ENCODE peak calls at places on chromosomes 2 and 18, in four cellular contexts. D, T, Q and H are unnamed samples.

GRCh38 chr18:78717051-78717765 is 262.4 kb upstream of the SALL3 start:
- DNase-seq in T (no peak), Q (peak; percentile 31), D (no peak), H (no peak)

GRCh38 chr2:191247381-191248057 is 2.3 kb downstream of the MYO1B start:
- DNase-seq in T (peak; percentile 42), D (no peak), Q (no peak), H (no peak)

GRCh38 chr2:188577231-188577630 is 285.6 kb downstream of the GULP1 start:
- DNase-seq in T (no peak), Q (no peak), D (no peak), H (no peak)

GRCh38 chr2:201532686-201533304 is 81.3 kb downstream of the STRADB start:
- DNase-seq in D (no peak), Q (no peak), T (no peak), H (no peak)

GRCh38 chr2:8431446-8432125 is 250.3 kb upstream of the ID2 start:
- DNase-seq in D (no peak), T (no peak), Q (no peak), H (no peak)

GRCh38 chr2:216151313-216152030 is 42.3 kb downstream of the XRCC5 start:
- DNase-seq in D (no peak), Q (no peak), T (no peak), H (no peak)

GRCh38 chr2:443211-443610 is 155.3 kb upstream of the ALKAL2 start:
- DNase-seq in D (no peak), T (no peak), Q (no peak), H (no peak)

GRCh38 chr2:196987654-196988364 is 61.3 kb upstream of the PGAP1 start:
- DNase-seq in Q (no peak), T (peak; percentile 23), D (no peak), H (peak; percentile 34)

GRCh38 chr18:28045176-28045810 is 131.6 kb downstream of the CDH2 start:
- DNase-seq in D (no peak), T (no peak), Q (no peak), H (no peak)

GRCh38 chr2:120469486-120469885 is 123.5 kb downstream of the INHBB start:
- DNase-seq in T (no peak), D (peak; percentile 69), Q (no peak), H (no peak)

GRCh38 chr18:77478619-77479018 is 229.0 kb downstream of the GALR1 start:
- DNase-seq in D (no peak), Q (no peak), T (peak; percentile 39), H (peak; percentile 87)

GRCh38 chr2:128691526-128691925 is 372.9 kb upstream of the HS6ST1 start:
- DNase-seq in T (no peak), Q (no peak), D (no peak), H (peak; percentile 32)

GRCh38 chr2:120709608-120710041 is 26.0 kb upstream of the GLI2 start:
- DNase-seq in D (no peak), Q (no peak), T (no peak), H (no peak)

GRCh38 chr2:162196611-162197010 is 44.6 kb upstream of the GCG start:
- DNase-seq in T (no peak), D (no peak), Q (no peak), H (no peak)

GRCh38 chr2:96430394-96430988 is 74.7 kb downstream of the NEURL3 start:
- DNase-seq in Q (no peak), D (no peak), T (no peak), H (no peak)

GRCh38 chr2:234967874-234968208 is 16.0 kb downstream of the SH3BP4 start:
- DNase-seq in T (no peak), Q (no peak), D (no peak), H (no peak)

GRCh38 chr2:75548036-75548573 is 12.6 kb downstream of the EVA1A start:
- DNase-seq in Q (no peak), T (no peak), D (no peak), H (peak; percentile 60)

GRCh38 chr2:18118703-18119102 is 240.2 kb downstream of the KCNS3 start:
- DNase-seq in T (no peak), Q (no peak), D (no peak), H (no peak)

GRCh38 chr2:182761903-182762302 is 45.8 kb downstream of the DNAJC10 start:
- DNase-seq in T (peak; percentile 24), Q (no peak), D (peak; percentile 25), H (no peak)

GRCh38 chr18:61926532-61926931 is 33.7 kb upstream of the RNF152 start:
- DNase-seq in Q (no peak), T (no peak), D (no peak), H (no peak)

GRCh38 chr18:45359275-45360009 is 255.8 kb upstream of the SLC14A2 start:
- DNase-seq in T (no peak), D (no peak), Q (no peak), H (no peak)

GRCh38 chr2:219073413-219074129 is 12.8 kb upstream of the IHH start:
- DNase-seq in T (no peak), Q (no peak), D (no peak), H (no peak)

GRCh38 chr2:237324446-237325236 is 89.3 kb downstream of the COL6A3 start:
- DNase-seq in Q (no peak), T (peak; percentile 48), D (no peak), H (no peak)

GRCh38 chr2:8893474-8893873 is 56.1 kb upstream of the KIDINS220 start:
- DNase-seq in T (no peak), Q (no peak), D (no peak), H (peak; percentile 7)

GRCh38 chr2:149169653-149170052 is 131.2 kb downstream of the LYPD6B start:
- DNase-seq in T (no peak), Q (no peak), D (no peak), H (no peak)

GRCh38 chr2:120267348-120267747 is 14.7 kb downstream of the RALB start:
- DNase-seq in T (no peak), Q (no peak), D (no peak), H (no peak)

GRCh38 chr2:112811841-112812306 is 24.7 kb downstream of the IL1B start:
- DNase-seq in D (no peak), Q (no peak), T (no peak), H (no peak)

GRCh38 chr2:131425191-131426021 is 50.5 kb upstream of the TUBA3D start:
- DNase-seq in D (no peak), Q (no peak), T (no peak), H (no peak)

DNA sequence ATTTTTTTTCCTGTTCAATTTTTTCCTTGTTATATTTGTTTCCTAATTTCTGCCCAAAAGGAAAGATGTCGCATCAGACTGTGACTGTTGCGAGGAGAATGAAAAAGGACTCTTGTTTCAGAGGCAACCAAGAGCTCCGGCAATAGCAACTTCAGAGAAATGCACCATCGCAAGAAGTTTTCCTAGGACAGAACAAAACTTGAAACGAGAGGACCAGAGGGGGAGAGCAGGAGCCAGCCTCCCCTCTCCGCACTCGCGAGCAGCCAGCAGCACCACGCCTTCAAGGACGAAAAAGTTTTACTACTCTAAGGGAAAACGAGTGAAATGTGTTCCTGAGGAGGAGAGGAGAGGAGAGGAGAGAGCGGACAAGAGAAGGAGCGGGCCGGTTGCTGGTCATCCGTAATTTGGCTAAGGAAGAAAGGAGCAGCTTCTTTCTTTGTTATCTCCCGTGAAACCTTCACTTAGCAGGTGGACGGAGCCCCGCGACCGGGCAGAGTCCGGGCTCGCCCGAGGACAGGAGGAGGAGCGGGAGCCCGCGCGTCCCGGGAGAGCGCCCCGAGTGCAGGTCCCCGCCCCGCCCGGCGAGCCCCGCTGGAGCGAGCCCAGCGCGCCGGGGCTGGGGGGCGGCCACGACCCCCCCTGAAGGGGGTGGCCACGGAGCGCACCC is 725 bp downstream of the POU3F3 start:
- DNase-seq in D (no peak), Q (no peak), T (no peak), H (no peak)
- H3K4me3 ChIP-seq in D (no peak overlapping the region), Q (peak overlapping the region; percentile 46), T (no peak overlapping the region), H (peak overlapping the region; percentile 7)

DNA sequence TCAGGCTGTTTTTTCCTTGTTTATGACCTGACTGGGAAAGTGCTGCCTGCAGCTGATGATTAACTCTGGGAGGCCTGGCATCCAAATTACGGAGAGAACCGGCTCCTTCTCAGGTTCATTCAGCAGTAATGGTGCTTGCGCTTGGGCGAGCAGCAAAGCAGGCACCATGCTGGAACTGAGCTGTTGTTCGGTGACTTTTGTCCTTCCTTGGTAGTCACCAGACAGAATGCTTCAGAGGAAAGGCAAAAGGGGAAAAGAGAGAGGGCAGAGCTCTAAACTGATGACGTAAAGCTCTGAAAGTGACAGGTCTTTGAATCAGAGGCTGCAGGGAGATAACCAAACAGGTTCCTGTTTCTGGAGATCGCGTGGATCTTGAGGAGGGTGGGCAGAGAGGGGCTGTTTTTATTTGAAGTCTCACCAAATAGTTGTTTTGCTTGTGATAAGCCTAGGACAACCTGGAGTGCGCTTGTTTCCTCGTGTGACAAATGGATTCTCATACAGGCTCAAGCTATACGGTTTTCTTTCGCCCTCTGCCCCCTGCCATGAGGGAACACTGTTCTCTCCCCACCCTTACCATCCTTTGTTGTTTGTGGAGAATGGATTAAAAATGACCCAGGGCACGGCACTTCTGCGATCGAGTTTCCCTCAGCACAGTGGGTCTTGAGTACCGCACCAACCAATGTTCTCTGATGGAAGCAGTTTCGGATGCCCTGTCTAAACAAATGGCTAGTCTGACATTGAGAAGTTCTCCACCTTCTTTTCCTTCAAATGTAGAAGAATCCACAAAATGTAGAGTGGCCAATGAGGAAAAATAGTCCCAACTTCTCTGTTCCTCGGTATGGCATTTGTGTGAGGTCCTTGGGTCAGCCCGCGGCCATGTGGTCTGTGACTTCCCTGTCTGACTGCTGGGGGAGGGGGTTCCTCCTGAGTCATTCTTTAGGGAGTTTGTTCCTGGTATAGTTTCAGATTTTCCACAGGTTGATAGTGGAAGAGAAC is 1.3 kb downstream of the RASGRP3 start:
- DNase-seq in T (no peak), Q (no peak), D (no peak), H (no peak)
- TF ChIP-seq POLR2A in T (no peak), Q (no peak), D (no peak), H (no peak)

DNA sequence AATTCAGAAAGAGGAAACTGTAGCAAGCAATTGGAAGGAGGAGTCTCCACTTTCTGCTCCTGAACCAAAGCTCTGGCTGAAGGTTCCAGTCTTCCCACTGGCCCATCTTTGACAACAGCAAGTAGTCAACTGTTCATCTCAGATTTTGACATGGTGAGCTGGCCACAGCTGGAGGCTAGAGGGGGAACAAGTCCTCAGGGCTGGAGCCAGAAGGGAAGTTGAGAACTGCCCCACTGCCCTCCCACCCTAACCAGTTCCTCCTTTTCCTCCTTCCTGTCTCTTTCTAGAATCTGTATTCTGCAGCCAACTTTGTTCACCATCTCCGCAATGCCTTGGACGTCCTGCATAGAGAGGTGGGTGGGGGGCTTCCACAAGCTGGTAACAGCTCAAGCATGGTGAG is 105.8 kb downstream of the PLB1 start:
- DNase-seq in T (no peak), D (no peak), Q (no peak), H (no peak)
- H3K4me3 ChIP-seq in T (no peak overlapping the region), D (no peak overlapping the region), Q (no peak overlapping the region), H (no peak overlapping the region)

DNA sequence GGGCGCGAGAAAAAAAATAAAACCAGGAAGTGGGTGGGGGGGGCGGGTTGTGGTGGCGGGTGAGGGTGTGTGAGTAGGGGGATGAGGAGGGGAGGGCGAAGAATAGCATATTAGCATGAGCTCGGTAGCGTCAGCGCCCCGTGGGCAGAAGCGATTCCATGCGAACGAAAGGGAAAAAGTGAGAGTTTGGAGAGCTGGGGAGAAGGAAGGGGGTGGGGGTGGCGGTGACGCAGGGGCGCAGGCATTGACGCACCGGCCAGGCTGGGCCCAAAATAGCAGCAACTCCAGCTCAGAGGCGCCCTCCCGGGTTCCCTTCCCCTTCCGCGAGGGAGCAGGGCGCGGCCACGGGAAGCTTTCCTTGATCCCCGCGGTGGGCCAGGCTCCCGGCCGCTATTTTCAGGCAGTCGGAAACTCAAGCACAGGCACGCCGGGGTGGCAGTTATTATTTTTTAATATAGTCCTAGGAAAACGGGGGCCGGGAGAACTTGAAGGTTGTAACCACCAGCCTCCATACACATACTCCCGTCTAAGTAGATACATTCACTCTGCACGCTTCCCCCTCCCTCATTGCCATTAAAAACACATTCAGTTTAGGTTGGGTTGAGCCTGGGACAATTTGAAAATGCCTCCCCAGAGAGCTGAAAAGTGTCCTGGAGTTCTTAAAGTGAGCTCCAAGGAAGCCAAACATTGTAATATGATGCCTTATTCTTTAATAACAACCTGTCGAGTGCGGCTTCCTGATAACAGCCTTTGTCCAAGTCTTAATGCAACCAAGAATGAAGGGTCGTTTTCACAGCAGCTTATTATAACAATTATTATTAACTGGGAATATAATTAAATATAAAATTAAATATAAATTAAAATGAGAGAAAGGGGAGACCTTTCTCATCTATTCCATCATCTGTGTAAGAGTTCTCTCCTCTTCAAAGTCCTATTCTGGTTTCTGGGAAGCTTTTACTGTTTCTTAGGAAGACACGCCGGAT is 2.3 kb upstream of the NR4A2 start:
- DNase-seq in T (peak; percentile 92), Q (peak; percentile 90), D (peak; percentile 93), H (peak; percentile 91)
- TF ChIP-seq POLR2A in T (peak; percentile 75), Q (peak; percentile 53), D (peak; percentile 85), H (no peak)